ENCODE peak calls at places on chromosomes 13 and 19, in five cellular contexts. C is AG04450, B is cardiac fibroblast, F is HFF-Myc, V is mucosa of descending colon. L is an unnamed sample.

GRCh38 chr13:99614465-99614885 is 113.2 kb downstream of the TM9SF2 start:
- DNase-seq in C (no peak), F (no peak), V (no peak), B (peak; percentile 25), L (no peak)

GRCh38 chr19:15812059-15812722 is 3.3 kb downstream of the OR10H1 start:
- DNase-seq in C (no peak), F (no peak), B (no peak), V (no peak), L (no peak)

GRCh38 chr13:30763786-30764440 is 28.6 kb downstream of the ALOX5AP start:
- DNase-seq in F (no peak), V (no peak), B (peak; percentile 63), C (no peak), L (peak; percentile 36)

GRCh38 chr13:105979131-105979530 is 556.3 kb downstream of the EFNB2 start:
- DNase-seq in V (no peak), F (no peak), B (no peak), C (no peak), L (peak; percentile 48)

GRCh38 chr19:47190167-47190727 is 40.8 kb downstream of the BBC3 start:
- DNase-seq in V (peak; percentile 73), F (no peak), B (peak; percentile 63), C (no peak), L (peak; percentile 58)

GRCh38 chr13:110210604-110210985 is 96.4 kb downstream of the COL4A1 start:
- DNase-seq in B (no peak), F (no peak), V (no peak), C (no peak), L (no peak)

GRCh38 chr19:23365222-23365621 is 30.0 kb downstream of the ZNF91 start:
- DNase-seq in B (peak; percentile 9), F (no peak), V (no peak), C (no peak), L (no peak)

GRCh38 chr19:6729573-6730152 is 7.7 kb downstream of the GPR108 start:
- DNase-seq in V (peak; percentile 59), F (no peak), B (no peak), C (no peak), L (no peak)

GRCh38 chr13:45974500-45974899 is 78.0 kb downstream of the ZC3H13 start:
- DNase-seq in F (no peak), V (no peak), C (no peak), B (no peak), L (no peak)

GRCh38 chr13:60627071-60627686 is 230.2 kb downstream of the TDRD3 start:
- DNase-seq in C (no peak), F (no peak), V (no peak), B (peak; percentile 52), L (no peak)

GRCh38 chr13:64810701-64811258 is 2419.4 kb downstream of the PCDH9 start:
- DNase-seq in F (no peak), C (no peak), V (no peak), B (peak; percentile 63), L (peak; percentile 42)

GRCh38 chr19:49256691-49257090 is 68.3 kb downstream of the SLC6A16 start:
- DNase-seq in V (no peak), F (no peak), C (no peak), B (no peak), L (no peak)

GRCh38 chr13:38382946-38383345 is 33.3 kb downstream of the UFM1 start:
- DNase-seq in C (no peak), V (no peak), B (no peak), F (no peak), L (peak; percentile 6)

GRCh38 chr13:93690139-93690538 is 463.5 kb downstream of the GPC6 start:
- DNase-seq in B (peak; percentile 38), F (no peak), V (no peak), C (no peak), L (peak; percentile 71)

GRCh38 chr19:7921302-7921954 is 1.3 kb downstream of the SNAPC2 start:
- DNase-seq in F (no peak), V (peak; percentile 60), C (no peak), B (no peak), L (no peak)

GRCh38 chr13:71254384-71254783 is 612.6 kb downstream of the DACH1 start:
- DNase-seq in C (no peak), B (no peak), F (no peak), V (no peak), L (no peak)

GRCh38 chr13:30774214-30774730 is 38.9 kb downstream of the ALOX5AP start:
- DNase-seq in B (no peak), V (no peak), F (no peak), C (no peak), L (no peak)

GRCh38 chr13:40770934-40771618 is at the start of gene MRPS31:
- DNase-seq in V (peak; percentile 98), F (peak; percentile 77), B (peak; percentile 96), C (peak; percentile 86), L (peak; percentile 99)

GRCh38 chr13:40765602-40766001 is 5.4 kb downstream of the MRPS31 start:
- DNase-seq in B (no peak), V (no peak), C (no peak), F (no peak), L (no peak)

GRCh38 chr13:40772765-40773473 is 1.9 kb upstream of the MRPS31 start:
- DNase-seq in C (no peak), V (no peak), F (no peak), B (no peak), L (no peak)

GRCh38 chr13:40770609-40770933 is 419 bp downstream of the MRPS31 start:
- DNase-seq in B (no peak), C (no peak), F (no peak), V (no peak), L (no peak)

DNA sequence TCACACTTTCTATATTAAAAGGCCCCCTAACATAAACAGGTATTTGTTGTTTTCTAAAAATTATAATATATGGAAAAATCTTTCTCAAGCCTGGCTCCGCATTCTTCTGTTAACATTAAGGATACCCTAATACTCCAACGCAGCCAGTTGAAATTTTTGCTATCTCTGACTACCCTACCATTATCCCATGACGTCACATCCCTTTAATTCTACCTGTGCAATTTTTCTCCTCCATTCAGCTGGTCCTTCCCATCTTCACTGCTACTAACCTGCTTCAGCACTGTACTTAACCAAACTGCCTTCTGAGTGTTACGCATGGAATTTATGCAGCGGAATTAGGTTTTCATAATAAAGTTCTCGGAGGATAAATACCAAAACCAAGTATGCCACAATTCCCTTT is 1.0 kb downstream of the MRPS31 start:
- DNase-seq in C (no peak), B (no peak), F (no peak), V (no peak), L (no peak)
- H3K4me3 ChIP-seq in C (peak overlapping the region; percentile 98), B (peak overlapping the region; percentile 93), F (peak overlapping the region; percentile 97), V (no peak overlapping the region), L (peak overlapping the region; percentile 98)

DNA sequence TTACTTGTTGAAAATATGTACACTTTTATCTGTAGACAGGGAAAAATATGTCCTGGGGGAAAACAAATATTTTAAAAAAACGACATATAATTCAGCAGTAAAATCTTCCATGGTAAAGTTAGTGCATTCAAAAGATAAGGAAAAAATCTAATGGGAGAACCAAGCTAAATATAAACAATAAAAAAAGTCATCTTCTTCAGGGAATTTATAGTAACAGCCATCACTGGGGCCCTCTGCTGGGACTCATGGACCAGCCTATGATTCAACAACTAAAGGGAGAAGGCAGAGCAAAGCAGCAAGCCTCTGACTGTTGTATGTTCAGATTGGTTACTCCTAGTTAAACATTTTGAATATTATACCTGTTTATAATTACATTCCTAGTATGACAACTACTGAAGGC is 93.0 kb downstream of the ITGBL1 start:
- DNase-seq in V (no peak), B (peak; percentile 43), C (no peak), F (no peak), L (peak; percentile 61)
- TF ChIP-seq CTCF in V (no peak), B (peak; percentile 36), C (no peak), F (no peak), L (peak; percentile 18)

DNA sequence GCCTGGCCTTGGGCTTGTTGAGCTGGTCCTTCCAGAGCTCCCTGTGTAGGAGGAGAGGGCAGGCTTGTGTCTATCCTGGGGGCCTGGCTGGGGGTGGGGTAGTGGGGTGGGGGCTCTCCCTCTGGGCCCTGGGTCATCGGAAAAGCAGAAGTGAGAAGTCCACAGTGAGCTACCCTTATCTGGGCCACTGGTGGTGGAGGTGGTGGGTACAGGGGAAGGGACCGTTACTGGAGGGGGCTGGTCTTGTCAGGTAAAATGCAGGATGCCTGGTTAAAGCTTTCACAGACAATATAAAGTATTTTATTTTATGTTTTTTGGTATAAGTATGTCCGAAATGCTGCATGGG is 338 bp upstream of the SIGLEC10 start:
- DNase-seq in C (no peak), B (no peak), F (no peak), V (no peak), L (no peak)
- H3K4me3 ChIP-seq in C (no peak overlapping the region), B (no peak overlapping the region), F (no peak overlapping the region), V (no peak overlapping the region), L (no peak overlapping the region)

GRCh38 chr19:12886943-12887747 is at the start of gene KLF1:
- DNase-seq in F (no peak), V (peak; percentile 55), B (no peak), C (no peak), L (no peak)
- TF ChIP-seq CTCF in F (no peak), V (no peak), B (no peak), C (no peak), L (no peak)

GRCh38 chr13:32136716-32137115 is 105.1 kb downstream of the FRY start:
- DNase-seq in V (no peak), F (no peak), B (no peak), C (no peak), L (no peak)

GRCh38 chr13:32136061-32136460 is 104.5 kb downstream of the FRY start:
- DNase-seq in F (no peak), V (no peak), C (no peak), B (no peak), L (no peak)

GRCh38 chr13:32135655-32136054 is 104.1 kb downstream of the FRY start:
- DNase-seq in V (no peak), F (peak; percentile 35), C (peak; percentile 30), B (peak; percentile 63), L (peak; percentile 52)

GRCh38 chr13:32134241-32134801 is 102.7 kb downstream of the FRY start:
- DNase-seq in C (no peak), V (no peak), B (peak; percentile 64), F (no peak), L (peak; percentile 64)

GRCh38 chr13:32134991-32135390 is 103.4 kb downstream of the FRY start:
- DNase-seq in V (no peak), C (no peak), B (peak; percentile 12), F (no peak), L (no peak)
- H3K4me3 ChIP-seq in V (no peak overlapping the region), C (no peak overlapping the region), B (no peak overlapping the region), F (no peak overlapping the region), L (no peak overlapping the region)

GRCh38 chr13:47459512-47459911 is 541.6 kb downstream of the SUCLA2 start:
- DNase-seq in V (no peak), B (peak; percentile 42), C (no peak), F (no peak), L (peak; percentile 67)
- TF ChIP-seq CTCF in V (no peak), B (peak; percentile 23), C (peak; percentile 51), F (peak; percentile 34), L (peak; percentile 34)

DNA sequence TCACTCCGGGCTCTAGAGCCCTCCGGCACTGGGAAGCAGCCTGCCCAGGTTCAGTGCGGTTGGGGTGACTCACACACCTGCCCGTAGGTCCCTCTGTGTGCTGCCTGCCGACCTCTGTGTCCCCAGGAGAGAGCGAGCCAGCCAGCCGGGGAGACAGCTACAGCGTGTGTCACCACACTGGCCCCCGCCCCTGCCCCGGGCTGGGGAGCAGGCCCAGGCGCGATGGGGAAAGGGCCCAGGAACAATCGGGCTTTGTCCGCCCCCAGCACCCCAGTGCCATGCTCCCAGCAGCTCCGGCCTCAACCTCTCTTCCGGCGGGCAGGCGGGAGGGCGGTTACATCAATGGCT is at the start of gene KLK6:
- DNase-seq in F (no peak), V (no peak), B (no peak), C (no peak), L (no peak)
- H3K4me3 ChIP-seq in F (no peak within 1 kb of the TSS), V (no peak within 1 kb of the TSS), B (no peak within 1 kb of the TSS), C (no peak within 1 kb of the TSS), L (no peak within 1 kb of the TSS)

GRCh38 chr19:18941628-18942354 is 774 bp upstream of the HOMER3 start:
- DNase-seq in V (no peak), B (no peak), F (no peak), C (no peak), L (peak; percentile 39)
- TF ChIP-seq CTCF in V (no peak), B (no peak), F (no peak), C (no peak), L (no peak)

L was measured in foreskin fibroblast.